ENCODE peak calls at places on chromosomes 7 and 10, in six cellular contexts. E, R, O, W, I and K are unnamed samples.

GRCh38 chr10:84537447-84537931 is 209.1 kb downstream of the CCSER2 start:
- DNase-seq in O (peak; percentile 37), W (peak; percentile 78), I (peak; percentile 74), R (peak; percentile 65), E (peak; percentile 3), K (no peak)

GRCh38 chr10:112587709-112588108 is 140.7 kb downstream of the VTI1A start:
- DNase-seq in O (no peak), W (peak; percentile 17), I (no peak), E (no peak), R (no peak), K (no peak)

GRCh38 chr10:110337906-110338305 is 33.2 kb upstream of the SMNDC1 start:
- DNase-seq in E (no peak), R (no peak), I (peak; percentile 60), W (no peak), O (no peak), K (no peak)

GRCh38 chr7:139397192-139397591 is 37.5 kb downstream of the LUC7L2 start:
- DNase-seq in E (no peak), R (no peak), I (no peak), W (no peak), O (no peak), K (no peak)

GRCh38 chr10:128792426-128793140 is 666.4 kb upstream of the MKI67 start:
- DNase-seq in O (no peak), W (no peak), E (no peak), I (no peak), R (no peak), K (no peak)

GRCh38 chr10:6204341-6205191 is 1.8 kb downstream of the PFKFB3 start:
- DNase-seq in R (no peak), E (no peak), O (peak; percentile 70), I (peak; percentile 86), W (peak; percentile 75), K (no peak)

GRCh38 chr7:44195901-44196300 is 4.9 kb upstream of the YKT6 start:
- DNase-seq in R (no peak), O (no peak), W (no peak), E (no peak), I (peak; percentile 34), K (no peak)

GRCh38 chr10:25934673-25935139 is 677 bp downstream of the MYO3A start:
- DNase-seq in I (no peak), E (no peak), O (no peak), W (no peak), R (peak; percentile 58), K (no peak)

GRCh38 chr7:151012031-151012692 is 12.1 kb downstream of the ATG9B start:
- DNase-seq in R (no peak), O (no peak), I (no peak), W (no peak), E (no peak), K (no peak)

GRCh38 chr7:130154131-130154500 is 51.1 kb downstream of the TMEM209 start:
- DNase-seq in R (peak; percentile 23), O (no peak), I (no peak), E (no peak), W (no peak), K (no peak)

GRCh38 chr10:88986549-88987242 is 3.9 kb upstream of the FAS start:
- DNase-seq in R (peak; percentile 54), I (peak; percentile 69), O (no peak), E (no peak), W (peak; percentile 68), K (no peak)

GRCh38 chr10:24857001-24857695 is 95.3 kb downstream of the PRTFDC1 start:
- DNase-seq in W (no peak), I (no peak), R (no peak), E (no peak), O (no peak), K (no peak)

GRCh38 chr7:2862831-2863361 is 18.8 kb upstream of the GNA12 start:
- DNase-seq in R (no peak), O (peak; percentile 31), I (no peak), W (peak; percentile 87), E (no peak), K (no peak)

GRCh38 chr10:27998178-27998953 is 513 bp downstream of the ODAD2 start:
- DNase-seq in W (peak; percentile 24), R (peak; percentile 44), I (peak; percentile 3), E (no peak), O (no peak), K (no peak)

GRCh38 chr7:24622646-24623182 is 49.5 kb downstream of the PALS2 start:
- DNase-seq in E (no peak), W (no peak), R (no peak), I (peak; percentile 20), O (no peak), K (no peak)

GRCh38 chr7:1220000-1220726 is 12.5 kb upstream of the UNCX start:
- DNase-seq in W (no peak), E (no peak), O (no peak), R (no peak), I (no peak), K (no peak)